ENCODE peak calls at places on chromosome 19, in four cellular contexts. Z is K562, T is GM12878, U is HepG2. K is an unnamed sample.

GRCh38 chr19:39112338-39112890 is 13.2 kb upstream of the PAK4 start:
- DNase-seq in Z (no peak), T (no peak), U (no peak), K (no peak)

GRCh38 chr19:18596752-18597157 is 8.2 kb downstream of the REX1BD start:
- DNase-seq in U (peak), T (no peak), Z (peak), K (peak)

GRCh38 chr19:36210497-36210896 is 4.0 kb downstream of the ZNF565 start:
- DNase-seq in U (no peak), T (no peak), Z (no peak), K (no peak)

GRCh38 chr19:55376381-55376933 is at the start of gene TMEM190:
- DNase-seq in T (no peak), Z (peak), U (no peak), K (no peak)

GRCh38 chr19:42455621-42456081 is 12.9 kb upstream of the CXCL17 start:
- DNase-seq in T (no peak), U (no peak), Z (no peak), K (no peak)

GRCh38 chr19:19475845-19476828 is 39.2 kb downstream of the TSSK6 start:
- DNase-seq in U (peak), T (no peak), Z (peak), K (peak)

GRCh38 chr19:34881982-34882381 is 44.7 kb upstream of the ZNF30 start:
- DNase-seq in U (peak), T (no peak), Z (no peak), K (no peak)

GRCh38 chr19:17497149-17497798 is 14.2 kb upstream of the PGLS start:
- DNase-seq in Z (no peak), T (no peak), U (no peak), K (no peak)

GRCh38 chr19:28424662-28425430 is 788.1 kb downstream of the UQCRFS1 start:
- DNase-seq in T (no peak), Z (no peak), U (no peak), K (no peak)

GRCh38 chr19:55647732-55648656 is at the start of gene CCDC106:
- DNase-seq in U (peak), Z (peak), T (no peak), K (peak)

GRCh38 chr19:6392219-6393073 is 518 bp downstream of the GTF2F1 start:
- DNase-seq in U (no peak), T (no peak), Z (peak), K (no peak)

GRCh38 chr19:14113762-14114414 is 3.7 kb downstream of the PRKACA start:
- DNase-seq in T (no peak), Z (peak), U (no peak), K (peak)

GRCh38 chr19:43555185-43555770 is 20.0 kb downstream of the XRCC1 start:
- DNase-seq in Z (peak), T (no peak), U (peak), K (peak)

GRCh38 chr19:4732680-4733114 is 9.1 kb upstream of the DPP9 start:
- DNase-seq in U (peak), T (no peak), Z (peak), K (peak)

GRCh38 chr19:4889034-4889825 is 13.5 kb downstream of the ARRDC5 start:
- DNase-seq in T (no peak), Z (peak), U (no peak), K (no peak)

GRCh38 chr19:33226550-33227241 is 1.0 kb upstream of the SLC7A10 start:
- DNase-seq in Z (no peak), T (no peak), U (no peak), K (no peak)

GRCh38 chr19:12952488-12953455 is 4.3 kb downstream of the GADD45GIP1 start:
- DNase-seq in T (no peak), U (no peak), Z (no peak), K (no peak)

GRCh38 chr19:49741210-49741844 is 21.8 kb downstream of the TSKS start:
- DNase-seq in U (peak), T (no peak), Z (no peak), K (no peak)

DNA sequence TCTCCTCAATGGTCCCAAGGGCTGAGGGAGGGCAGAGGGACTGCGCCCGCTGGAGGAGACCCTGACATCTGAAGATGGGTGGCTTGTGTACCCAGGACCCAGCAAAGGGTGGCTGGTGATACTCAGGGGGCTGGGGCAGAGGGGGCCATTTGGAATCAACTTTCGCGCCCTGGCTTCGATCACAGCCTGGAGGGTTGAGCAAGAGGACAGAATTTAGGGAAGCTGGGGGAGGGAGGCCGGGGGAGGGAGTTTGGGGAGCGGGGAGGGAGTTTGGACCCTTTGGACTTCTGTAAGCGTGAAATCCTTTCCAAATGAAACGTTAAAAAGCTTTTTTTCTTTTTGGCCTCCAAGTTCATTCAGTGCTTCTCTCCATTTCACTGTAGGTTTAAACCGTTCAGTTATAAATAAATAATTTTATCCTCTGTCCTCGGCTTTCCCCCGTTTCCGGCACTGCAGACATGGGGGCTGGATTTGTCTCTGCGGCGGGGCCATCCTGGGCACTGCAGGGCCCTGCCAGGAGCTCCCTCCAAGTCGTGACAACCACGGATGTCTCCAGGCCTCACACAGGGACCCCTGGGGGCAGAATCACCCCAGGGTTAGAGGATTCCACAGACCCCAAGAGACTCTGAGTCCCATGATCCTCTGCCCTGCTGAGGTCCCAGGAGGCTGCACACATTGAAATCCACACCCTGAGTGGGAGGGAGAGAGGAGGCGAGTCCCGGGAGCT is 1.5 kb upstream of the PRTN3 start:
- DNase-seq in T (no peak), Z (no peak), U (no peak), K (no peak)
- TF ChIP-seq FOXK2 in T (no peak), Z (no peak), U (no peak), K (no peak)

GRCh38 chr19:30920238-30920637 is 429.0 kb downstream of the TSHZ3 start:
- DNase-seq in U (no peak), T (no peak), Z (peak), K (no peak)
- TF ChIP-seq SP1 in U (no peak), T (no peak), Z (no peak), K (no peak)

GRCh38 chr19:44758596-44758995 is 10.1 kb downstream of the BCL3 start:
- DNase-seq in Z (no peak), T (no peak), U (no peak), K (no peak)
- TF ChIP-seq FOXK2 in Z (no peak), T (no peak), U (no peak), K (no peak)

DNA sequence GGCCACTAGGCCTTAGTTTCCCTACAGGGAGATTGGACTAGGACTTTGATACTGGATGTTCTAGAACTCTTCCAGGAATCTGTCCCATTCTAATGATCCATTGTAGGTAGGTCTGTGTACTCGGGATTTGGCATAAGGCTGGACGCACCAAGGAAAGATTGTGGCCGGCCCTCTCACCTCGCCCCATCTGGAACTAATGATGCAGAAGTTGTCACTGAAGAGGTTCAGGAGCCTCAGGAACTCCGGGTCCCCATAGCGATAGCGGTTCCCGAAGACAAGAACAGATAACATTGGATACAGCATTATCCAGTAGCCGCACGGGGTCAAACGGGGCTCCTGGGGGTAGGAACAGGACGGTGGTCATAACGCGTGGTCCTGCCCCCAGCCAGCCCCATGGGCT is 11.2 kb downstream of the EGLN2 start:
- DNase-seq in U (no peak), Z (peak), T (no peak), K (no peak)
- TF ChIP-seq SP1 in U (no peak), Z (no peak), T (no peak), K (no peak)

GRCh38 chr19:16062789-16063188 is 13.5 kb upstream of the TPM4 start:
- DNase-seq in Z (peak), U (no peak), T (no peak), K (peak)
- TF ChIP-seq FOXK2 in Z (no peak), U (no peak), T (no peak), K (no peak)

GRCh38 chr19:11496391-11497163 is 9.1 kb downstream of the ZNF653 start:
- DNase-seq in U (peak), Z (peak), T (no peak), K (peak)

GRCh38 chr19:11499327-11499726 is 6.3 kb downstream of the ZNF653 start:
- DNase-seq in T (no peak), Z (no peak), U (no peak), K (no peak)

GRCh38 chr19:11495885-11496284 is 9.8 kb downstream of the ZNF653 start:
- DNase-seq in U (no peak), T (no peak), Z (no peak), K (no peak)

GRCh38 chr19:11495481-11495880 is 10.2 kb downstream of the ZNF653 start:
- DNase-seq in Z (no peak), U (no peak), T (no peak), K (no peak)

GRCh38 chr19:11499890-11500420 is 5.7 kb downstream of the ZNF653 start:
- DNase-seq in Z (peak), U (no peak), T (no peak), K (no peak)
- TF ChIP-seq SP1 in Z (no peak), U (no peak), T (no peak), K (no peak)